ENCODE peak calls at places on chromosomes 11 and 22, in four cellular contexts. P is neuronal stem cell, H is H9, Z is mesendoderm. F is an unnamed sample.
A peak's percentile ranks its signal among the peaks of the same experiment; 100 is the strongest.

GRCh38 chr11:75345455-75346224 is 5.8 kb downstream of the ARRB1 start:
- DNase-seq in H (no peak), Z (no peak), P (no peak), F (no peak)

GRCh38 chr11:83280256-83280655 is 5.9 kb downstream of the CCDC90B start:
- DNase-seq in P (no peak), H (no peak), Z (no peak), F (no peak)

GRCh38 chr22:19042285-19043110 is 79.7 kb downstream of the DGCR2 start:
- DNase-seq in Z (no peak), P (no peak), H (no peak), F (no peak)

GRCh38 chr11:118341749-118342489 is 586 bp downstream of the CD3D start:
- DNase-seq in Z (no peak), P (no peak), H (no peak), F (no peak)

GRCh38 chr11:88310246-88310645 is 27.3 kb downstream of the CTSC start:
- DNase-seq in Z (no peak), H (no peak), P (no peak), F (no peak)

GRCh38 chr11:78683774-78684173 is 109.1 kb upstream of the NARS2 start:
- DNase-seq in P (no peak), H (no peak), Z (no peak), F (no peak)

GRCh38 chr11:15590131-15590530 is 475.4 kb downstream of the INSC start:
- DNase-seq in Z (no peak), P (no peak), H (no peak), F (no peak)

GRCh38 chr11:115132829-115133228 is 371.4 kb downstream of the CADM1 start:
- DNase-seq in H (peak; percentile 44), Z (peak; percentile 42), P (no peak), F (no peak)

GRCh38 chr11:12642040-12642439 is 32.2 kb upstream of the TEAD1 start:
- DNase-seq in P (no peak), H (no peak), Z (no peak), F (no peak)

GRCh38 chr11:44868455-44869421 is 81.9 kb downstream of the TP53I11 start:
- DNase-seq in P (no peak), H (no peak), Z (no peak), F (no peak)

GRCh38 chr11:119179983-119180382 is 5.3 kb upstream of the NHERF4 start:
- DNase-seq in P (no peak), H (no peak), Z (no peak), F (no peak)

GRCh38 chr22:45911601-45912271 is 65.2 kb downstream of the WNT7B start:
- DNase-seq in Z (no peak), H (no peak), P (no peak), F (no peak)

GRCh38 chr11:44865866-44866272 is 84.8 kb downstream of the TP53I11 start:
- DNase-seq in H (no peak), Z (no peak), P (no peak), F (no peak)

GRCh38 chr11:122229611-122230386 is 113.8 kb upstream of the BLID start:
- DNase-seq in H (peak; percentile 68), Z (no peak), P (peak; percentile 15), F (no peak)

GRCh38 chr11:72446929-72447753 is 12.8 kb upstream of the CLPB start:
- DNase-seq in H (no peak), P (no peak), Z (peak; percentile 76), F (peak; percentile 22)

GRCh38 chr22:42895087-42895486 is 38.0 kb upstream of the ARFGAP3 start:
- DNase-seq in Z (no peak), P (no peak), H (no peak), F (no peak)

GRCh38 chr11:64196616-64197015 is 9.9 kb upstream of the FERMT3 start:
- DNase-seq in Z (no peak), P (no peak), H (no peak), F (no peak)

GRCh38 chr11:96168623-96169022 is 174.4 kb downstream of the MAML2 start:
- DNase-seq in H (no peak), Z (peak; percentile 29), P (no peak), F (peak; percentile 46)

DNA sequence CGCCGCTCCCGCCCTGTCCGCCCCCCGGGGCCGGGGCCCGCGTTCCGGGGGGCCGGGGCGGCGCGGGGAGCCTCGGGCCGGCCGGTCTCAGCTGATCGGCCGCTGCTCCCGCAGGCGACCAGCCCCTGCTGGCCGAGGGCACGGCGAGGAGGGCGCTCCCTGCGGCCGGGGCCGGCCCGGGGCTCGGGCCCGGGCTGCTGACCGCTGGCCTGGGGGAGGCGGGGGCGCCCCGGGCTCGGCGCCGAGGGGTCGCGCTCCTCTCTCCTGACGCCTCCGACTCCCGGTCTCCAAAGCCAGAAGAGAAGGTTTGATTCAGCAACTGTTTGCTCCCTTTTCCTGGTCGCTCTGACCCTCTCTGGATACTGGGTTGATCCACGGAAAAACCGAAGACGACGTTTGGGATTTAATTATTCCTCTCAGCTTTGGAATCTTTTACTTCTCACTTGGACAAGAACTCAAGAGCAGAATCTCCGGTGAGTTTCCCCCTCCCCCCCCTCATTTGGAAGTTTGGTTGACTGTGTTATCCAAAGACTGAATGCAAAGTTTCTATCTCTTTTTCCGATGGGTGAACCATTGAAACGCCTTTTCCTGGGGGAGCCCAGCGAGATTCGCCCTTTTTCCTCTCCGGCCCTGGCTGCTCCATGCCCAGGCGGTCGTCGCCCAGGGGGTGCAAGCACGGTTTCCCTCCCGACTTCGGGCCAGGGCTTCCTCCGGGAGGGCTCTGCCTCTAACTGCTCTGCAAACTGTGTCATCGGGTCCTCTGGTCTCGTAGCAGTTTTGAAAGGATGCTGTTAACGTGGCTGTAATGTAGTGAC is 721 bp downstream of the KDM2A start:
- DNase-seq in P (peak; percentile 11), Z (peak; percentile 41), H (no peak), F (peak; percentile 45)
- H3K18ac ChIP-seq in P (peak overlapping the region; percentile 99), Z (peak overlapping the region; percentile 98), H (no peak overlapping the region), F (peak overlapping the region; percentile 99)

DNA sequence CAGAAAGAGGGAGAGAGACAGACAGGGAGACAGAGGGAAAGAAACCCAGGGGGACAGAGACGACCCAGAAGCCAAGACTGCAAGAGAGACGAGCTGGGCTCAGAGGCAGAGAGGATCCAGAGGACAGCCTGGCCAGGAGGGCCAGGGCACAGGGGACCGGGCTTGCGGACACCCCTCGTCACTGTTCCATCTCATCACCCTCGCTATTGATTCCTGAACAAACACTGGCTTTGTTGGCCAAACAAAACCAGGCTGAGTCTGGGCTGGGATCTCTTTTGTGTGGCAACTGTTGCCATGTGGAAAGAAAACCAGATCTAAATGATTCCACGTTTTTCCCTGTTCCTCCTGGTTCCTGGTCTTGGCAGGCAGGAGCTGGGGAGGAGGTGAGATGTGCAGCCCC is 339.4 kb downstream of the MN1 start:
- DNase-seq in P (peak; percentile 70), Z (peak; percentile 26), H (no peak), F (no peak)
- H2BK120ac ChIP-seq in P (no peak overlapping the region), Z (no peak overlapping the region), H (no peak overlapping the region), F (peak overlapping the region; percentile 27)

GRCh38 chr22:20533095-20533878 is 25.9 kb downstream of the MED15 start:
- DNase-seq in P (no peak), Z (no peak), H (no peak), F (no peak)
- H3K23ac ChIP-seq in P (peak overlapping the region; percentile 70), Z (peak overlapping the region; percentile 66), H (no peak overlapping the region), F (no peak overlapping the region)

GRCh38 chr11:68341557-68342458 is 29.4 kb downstream of the LRP5 start:
- DNase-seq in H (no peak), P (no peak), Z (peak; percentile 40), F (no peak)
- H3K18ac ChIP-seq in H (peak overlapping the region; percentile 63), P (peak overlapping the region; percentile 81), Z (no peak overlapping the region), F (peak overlapping the region; percentile 97)

GRCh38 chr11:62880803-62881578 is at the start of gene SLC3A2:
- DNase-seq in P (peak; percentile 86), Z (peak; percentile 92), H (peak; percentile 92), F (peak; percentile 91)

GRCh38 chr11:62876712-62877111 is 4.0 kb upstream of the SLC3A2 start:
- DNase-seq in P (no peak), H (no peak), Z (no peak), F (no peak)

GRCh38 chr11:62880231-62880802 is 379 bp upstream of the SLC3A2 start:
- DNase-seq in P (no peak), H (no peak), Z (no peak), F (peak; percentile 32)

GRCh38 chr11:62879554-62879953 is 1.1 kb upstream of the SLC3A2 start:
- DNase-seq in P (no peak), H (peak; percentile 48), Z (no peak), F (no peak)

GRCh38 chr11:62879150-62879549 is 1.5 kb upstream of the SLC3A2 start:
- DNase-seq in Z (no peak), H (no peak), P (no peak), F (no peak)
- H2BK120ac ChIP-seq in Z (no peak overlapping the region), H (no peak overlapping the region), P (no peak overlapping the region), F (no peak overlapping the region)

DNA sequence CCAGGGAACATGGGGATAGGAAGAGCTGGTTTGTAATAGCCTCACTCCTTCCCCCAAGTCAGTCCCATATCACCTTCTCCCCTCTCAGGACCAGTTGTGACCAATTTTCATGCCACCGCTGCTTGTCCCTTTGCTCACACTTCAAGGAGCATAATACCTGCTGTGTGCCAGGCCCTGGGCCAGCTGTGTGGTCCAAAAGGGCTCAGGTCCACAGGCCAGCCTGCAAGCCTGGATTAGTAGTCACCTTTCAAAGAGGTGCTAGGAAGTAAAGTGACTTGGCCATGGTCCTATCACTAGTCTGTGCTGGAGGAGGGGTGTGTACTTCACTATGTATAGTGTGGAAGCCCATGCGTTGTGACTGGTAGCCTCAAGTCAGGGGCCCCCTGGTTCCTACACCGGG is 38.5 kb upstream of the SUSD2 start:
- DNase-seq in P (no peak), Z (no peak), H (no peak), F (no peak)
- H3K23ac ChIP-seq in P (no peak overlapping the region), Z (no peak overlapping the region), H (no peak overlapping the region), F (no peak overlapping the region)

GRCh38 chr22:36281726-36282077 is 28.8 kb downstream of the APOL1 start:
- DNase-seq in H (no peak), Z (no peak), P (no peak), F (no peak)
- H3K18ac ChIP-seq in H (no peak overlapping the region), Z (no peak overlapping the region), P (no peak overlapping the region), F (no peak overlapping the region)

GRCh38 chr22:37675930-37676571 is 615 bp downstream of the LGALS1 start:
- DNase-seq in Z (no peak), H (no peak), P (no peak), F (no peak)

GRCh38 chr22:37669586-37669985 is 5.8 kb upstream of the LGALS1 start:
- DNase-seq in H (no peak), P (no peak), Z (no peak), F (no peak)

GRCh38 chr22:37674951-37675929 is at the start of gene LGALS1:
- DNase-seq in P (no peak), Z (peak; percentile 64), H (peak; percentile 86), F (peak; percentile 71)

GRCh38 chr22:37674248-37674647 is 1.2 kb upstream of the LGALS1 start:
- DNase-seq in P (no peak), H (no peak), Z (no peak), F (no peak)

GRCh38 chr22:37672920-37673453 is 2.4 kb upstream of the LGALS1 start:
- DNase-seq in Z (no peak), P (no peak), H (no peak), F (no peak)
- H2BK120ac ChIP-seq in Z (no peak overlapping the region), P (no peak overlapping the region), H (no peak overlapping the region), F (no peak overlapping the region)